ENCODE peak calls at places on chromosomes 16 and 17, in four cellular contexts. N, K, I and M are unnamed samples.

GRCh38 chr17:7326186-7326585 is 2.9 kb downstream of the NEURL4 start:
- DNase-seq in N (no peak), K (no peak), I (no peak), M (no peak)

GRCh38 chr16:29848420-29849297 is 14.4 kb downstream of the CDIPT start:
- DNase-seq in N (peak; percentile 86), K (peak; percentile 65), I (no peak), M (peak; percentile 63)

GRCh38 chr17:6603746-6604325 is 36.7 kb downstream of the KIAA0753 start:
- DNase-seq in N (no peak), K (no peak), I (no peak), M (peak; percentile 31)

GRCh38 chr16:84508502-84508901 is 4.0 kb upstream of the MEAK7 start:
- DNase-seq in N (no peak), K (no peak), I (no peak), M (no peak)

GRCh38 chr16:49127103-49127502 is 154.5 kb downstream of the CBLN1 start:
- DNase-seq in N (peak; percentile 31), K (no peak), I (no peak), M (no peak)

GRCh38 chr16:29989111-29989858 is 6.1 kb downstream of the HIRIP3 start:
- DNase-seq in N (no peak), K (no peak), I (no peak), M (no peak)

GRCh38 chr17:32283745-32284207 is 18.1 kb downstream of the RHBDL3 start:
- DNase-seq in N (peak; percentile 59), K (no peak), I (no peak), M (no peak)

GRCh38 chr16:46817961-46818360 is 13.0 kb downstream of the C16orf87 start:
- DNase-seq in N (no peak), K (no peak), I (no peak), M (peak; percentile 16)

GRCh38 chr17:76515291-76515949 is 14.2 kb upstream of the RHBDF2 start:
- DNase-seq in N (no peak), K (no peak), I (peak; percentile 82), M (no peak)

GRCh38 chr16:58442547-58442946 is 50.3 kb downstream of the GINS3 start:
- DNase-seq in N (no peak), K (no peak), I (no peak), M (no peak)
- TF ChIP-seq MYC in N (no peak), K (no peak), I (no peak), M (no peak)

GRCh38 chr17:39757931-39758873 is 20.5 kb downstream of the GRB7 start:
- DNase-seq in N (no peak), K (no peak), I (peak; percentile 90), M (no peak)
- TF ChIP-seq MAX in N (no peak), K (peak; percentile 82), I (no peak), M (no peak)

GRCh38 chr17:81222620-81222905 is 202 bp downstream of the CEP131 start:
- DNase-seq in N (no peak), K (no peak), I (no peak), M (no peak)

GRCh38 chr17:81223758-81224122 is 975 bp upstream of the CEP131 start:
- DNase-seq in N (no peak), K (no peak), I (no peak), M (no peak)

GRCh38 chr17:81221371-81221841 is 1.4 kb downstream of the CEP131 start:
- DNase-seq in N (no peak), K (no peak), I (no peak), M (no peak)

GRCh38 chr17:81221842-81222619 is 734 bp downstream of the CEP131 start:
- DNase-seq in N (no peak), K (no peak), I (no peak), M (no peak)

GRCh38 chr17:81222906-81223757 is at the start of gene CEP131:
- DNase-seq in N (peak; percentile 98), K (peak; percentile 97), I (peak; percentile 85), M (peak; percentile 98)
- TF ChIP-seq EZH2 in N (no peak), K (no peak), I (no peak), M (no peak)

GRCh38 chr16:4868573-4868972 is 21.3 kb downstream of the UBN1 start:
- DNase-seq in N (no peak), K (no peak), I (no peak), M (no peak)
- TF ChIP-seq MYC in N (no peak), K (no peak), I (no peak), M (no peak)